ENCODE peak calls at places on chromosome 3, in five cellular contexts. One of them, this sample, is unnamed.

GRCh38 chr3:159941043-159941994 is 47.3 kb upstream of the IL12A start:
- DNase-seq in erythroblast: no peak
- DNase-seq in body of pancreas: no peak
- DNase-seq in HCT116: no peak
- DNase-seq in sigmoid colon: no peak
- DNase-seq in this sample: no peak

GRCh38 chr3:107824822-107825371 is 265.9 kb downstream of the CD47 start:
- DNase-seq in body of pancreas: no peak
- DNase-seq in HCT116: no peak
- DNase-seq in erythroblast: no peak
- DNase-seq in sigmoid colon: no peak
- DNase-seq in this sample: no peak

GRCh38 chr3:49804141-49805041 is 1.3 kb downstream of the INKA1 start:
- DNase-seq in body of pancreas: no peak
- DNase-seq in erythroblast: no peak
- DNase-seq in sigmoid colon: no peak
- DNase-seq in HCT116: no peak
- DNase-seq in this sample: no peak

GRCh38 chr3:188153949-188154757 is at the start of gene LPP:
- DNase-seq in body of pancreas: peak; percentile 78
- DNase-seq in HCT116: no peak
- DNase-seq in sigmoid colon: peak; percentile 92
- DNase-seq in erythroblast: peak; percentile 59
- DNase-seq in this sample: peak; percentile 85

GRCh38 chr3:49006591-49007067 is 562 bp upstream of the WDR6 start:
- DNase-seq in sigmoid colon: peak; percentile 85
- DNase-seq in erythroblast: peak; percentile 71
- DNase-seq in HCT116: no peak
- DNase-seq in body of pancreas: peak; percentile 51
- DNase-seq in this sample: peak; percentile 43

GRCh38 chr3:69985266-69985665 is 14.3 kb upstream of the SAMMSON start:
- DNase-seq in HCT116: no peak
- DNase-seq in body of pancreas: no peak
- DNase-seq in sigmoid colon: no peak
- DNase-seq in erythroblast: no peak
- DNase-seq in this sample: no peak

GRCh38 chr3:188914556-188914955 is 257.2 kb upstream of the TPRG1 start:
- DNase-seq in erythroblast: no peak
- DNase-seq in body of pancreas: peak; percentile 25
- DNase-seq in sigmoid colon: no peak
- DNase-seq in HCT116: no peak
- DNase-seq in this sample: no peak

GRCh38 chr3:63462732-63463131 is 184.6 kb downstream of the SYNPR start:
- DNase-seq in erythroblast: no peak
- DNase-seq in HCT116: no peak
- DNase-seq in sigmoid colon: no peak
- DNase-seq in body of pancreas: no peak
- DNase-seq in this sample: no peak

GRCh38 chr3:10269443-10269842 is 21.2 kb downstream of the TATDN2 start:
- DNase-seq in sigmoid colon: no peak
- DNase-seq in body of pancreas: no peak
- DNase-seq in HCT116: no peak
- DNase-seq in erythroblast: no peak
- DNase-seq in this sample: no peak

GRCh38 chr3:9201278-9201677 is 48.2 kb downstream of the SRGAP3 start:
- DNase-seq in sigmoid colon: no peak
- DNase-seq in HCT116: no peak
- DNase-seq in erythroblast: no peak
- DNase-seq in body of pancreas: no peak
- DNase-seq in this sample: no peak

GRCh38 chr3:29363110-29363509 is 82.2 kb downstream of the RBMS3 start:
- DNase-seq in sigmoid colon: no peak
- DNase-seq in HCT116: no peak
- DNase-seq in erythroblast: no peak
- DNase-seq in body of pancreas: no peak
- DNase-seq in this sample: no peak

GRCh38 chr3:89560546-89560945 is 453.1 kb downstream of the EPHA3 start:
- DNase-seq in erythroblast: no peak
- DNase-seq in sigmoid colon: no peak
- DNase-seq in HCT116: no peak
- DNase-seq in body of pancreas: no peak
- DNase-seq in this sample: no peak

GRCh38 chr3:166177130-166177529 is 339.9 kb upstream of the BCHE start:
- DNase-seq in body of pancreas: no peak
- DNase-seq in erythroblast: no peak
- DNase-seq in sigmoid colon: no peak
- DNase-seq in HCT116: no peak
- DNase-seq in this sample: no peak

GRCh38 chr3:57397175-57398026 is 104.9 kb upstream of the ASB14 start:
- DNase-seq in HCT116: peak; percentile 59
- DNase-seq in sigmoid colon: no peak
- DNase-seq in erythroblast: peak; percentile 34
- DNase-seq in body of pancreas: peak; percentile 63
- DNase-seq in this sample: peak; percentile 54

GRCh38 chr3:192259661-192260060 is 467.7 kb downstream of the FGF12 start:
- DNase-seq in sigmoid colon: no peak
- DNase-seq in body of pancreas: no peak
- DNase-seq in erythroblast: no peak
- DNase-seq in HCT116: no peak
- DNase-seq in this sample: no peak

GRCh38 chr3:36763111-36763849 is 1.1 kb downstream of the DCLK3 start:
- DNase-seq in body of pancreas: no peak
- DNase-seq in sigmoid colon: no peak
- DNase-seq in erythroblast: no peak
- DNase-seq in HCT116: no peak
- DNase-seq in this sample: no peak

GRCh38 chr3:72791132-72791531 is 57.1 kb downstream of the SHQ1 start:
- DNase-seq in HCT116: no peak
- DNase-seq in erythroblast: no peak
- DNase-seq in sigmoid colon: no peak
- DNase-seq in body of pancreas: no peak
- DNase-seq in this sample: no peak

GRCh38 chr3:43872301-43872700 is 181.6 kb downstream of the ABHD5 start:
- DNase-seq in body of pancreas: no peak
- DNase-seq in HCT116: no peak
- DNase-seq in sigmoid colon: no peak
- DNase-seq in erythroblast: no peak
- DNase-seq in this sample: no peak

GRCh38 chr3:133295199-133295901 is 104.5 kb upstream of the BFSP2 start:
- DNase-seq in body of pancreas: no peak
- DNase-seq in HCT116: no peak
- DNase-seq in sigmoid colon: no peak
- DNase-seq in erythroblast: no peak
- DNase-seq in this sample: no peak

GRCh38 chr3:38039101-38039898 is at the start of gene DLEC1:
- DNase-seq in body of pancreas: peak; percentile 59
- DNase-seq in erythroblast: no peak
- DNase-seq in HCT116: no peak
- DNase-seq in sigmoid colon: peak; percentile 83
- DNase-seq in this sample: peak; percentile 89

GRCh38 chr3:179148446-179149238 is 485 bp downstream of the PIK3CA start:
- DNase-seq in erythroblast: peak; percentile 75
- DNase-seq in HCT116: no peak
- DNase-seq in sigmoid colon: peak; percentile 69
- DNase-seq in body of pancreas: peak; percentile 43
- DNase-seq in this sample: peak; percentile 54

GRCh38 chr3:184611606-184612304 is 50.2 kb downstream of the EPHB3 start:
- DNase-seq in sigmoid colon: peak; percentile 69
- DNase-seq in body of pancreas: peak; percentile 13
- DNase-seq in erythroblast: no peak
- DNase-seq in HCT116: no peak
- DNase-seq in this sample: no peak

GRCh38 chr3:72816843-72817485 is 31.3 kb downstream of the SHQ1 start:
- DNase-seq in erythroblast: peak; percentile 18
- DNase-seq in body of pancreas: no peak
- DNase-seq in sigmoid colon: no peak
- DNase-seq in HCT116: no peak
- DNase-seq in this sample: no peak

GRCh38 chr3:81154611-81155143 is 606.8 kb downstream of the GBE1 start:
- DNase-seq in erythroblast: no peak
- DNase-seq in sigmoid colon: no peak
- DNase-seq in body of pancreas: no peak
- DNase-seq in HCT116: no peak
- DNase-seq in this sample: no peak

GRCh38 chr3:24494616-24495333 is at the start of gene THRB:
- DNase-seq in sigmoid colon: peak; percentile 87
- DNase-seq in erythroblast: peak; percentile 47
- DNase-seq in body of pancreas: peak; percentile 82
- DNase-seq in HCT116: peak; percentile 27
- DNase-seq in this sample: peak; percentile 77
- TF ChIP-seq POLR2A in sigmoid colon: peak; percentile 38
- TF ChIP-seq POLR2A in erythroblast: peak; percentile 66
- TF ChIP-seq POLR2A in body of pancreas: peak; percentile 68
- TF ChIP-seq POLR2A in HCT116: no peak
- TF ChIP-seq POLR2A in this sample: peak; percentile 86

DNA sequence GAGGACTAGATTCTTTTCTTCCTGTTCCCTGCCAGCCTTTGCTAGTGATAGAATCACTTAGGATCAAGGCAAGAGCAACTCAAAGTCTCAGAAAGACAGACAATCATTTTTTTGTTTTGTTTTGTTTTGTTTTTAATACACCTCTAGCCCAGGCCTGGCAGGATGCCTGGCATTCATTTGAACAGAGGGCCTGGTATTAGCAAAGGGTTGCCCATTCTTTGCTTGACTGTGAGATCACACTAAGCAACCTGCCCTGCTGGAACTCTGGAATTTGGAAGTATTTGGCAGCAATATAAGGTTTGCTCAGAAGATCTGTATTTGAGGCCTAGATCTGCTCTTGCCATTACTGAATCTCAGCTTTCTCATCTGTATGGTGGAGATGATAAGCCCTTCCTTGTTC is 21.8 kb upstream of the ATP13A5 start:
- DNase-seq in HCT116: no peak
- DNase-seq in sigmoid colon: no peak
- DNase-seq in erythroblast: no peak
- DNase-seq in body of pancreas: peak; percentile 13
- DNase-seq in this sample: no peak
- TF ChIP-seq POLR2A in HCT116: no peak
- TF ChIP-seq POLR2A in sigmoid colon: no peak
- TF ChIP-seq POLR2A in erythroblast: no peak
- TF ChIP-seq POLR2A in body of pancreas: no peak
- TF ChIP-seq POLR2A in this sample: no peak

GRCh38 chr3:71129611-71130515 is 453.7 kb downstream of the FOXP1 start:
- DNase-seq in sigmoid colon: no peak
- DNase-seq in HCT116: no peak
- DNase-seq in body of pancreas: no peak
- DNase-seq in erythroblast: peak; percentile 73
- DNase-seq in this sample: no peak
- TF ChIP-seq POLR2A in sigmoid colon: peak; percentile 19
- TF ChIP-seq POLR2A in HCT116: no peak
- TF ChIP-seq POLR2A in body of pancreas: no peak
- TF ChIP-seq POLR2A in erythroblast: peak; percentile 85
- TF ChIP-seq POLR2A in this sample: peak; percentile 6

GRCh38 chr3:196050597-196050996 is 31.3 kb downstream of the TFRC start:
- DNase-seq in erythroblast: no peak
- DNase-seq in body of pancreas: no peak
- DNase-seq in HCT116: no peak
- DNase-seq in sigmoid colon: no peak
- DNase-seq in this sample: no peak
- TF ChIP-seq POLR2A in erythroblast: no peak
- TF ChIP-seq POLR2A in body of pancreas: no peak
- TF ChIP-seq POLR2A in HCT116: no peak
- TF ChIP-seq POLR2A in sigmoid colon: no peak
- TF ChIP-seq POLR2A in this sample: no peak

GRCh38 chr3:150763122-150763840 is at the start of gene SIAH2:
- DNase-seq in body of pancreas: peak; percentile 94
- DNase-seq in erythroblast: peak; percentile 95
- DNase-seq in sigmoid colon: peak; percentile 96
- DNase-seq in HCT116: peak; percentile 89
- DNase-seq in this sample: peak; percentile 95
- TF ChIP-seq POLR2A in body of pancreas: peak; percentile 96
- TF ChIP-seq POLR2A in erythroblast: peak; percentile 94
- TF ChIP-seq POLR2A in sigmoid colon: no peak
- TF ChIP-seq POLR2A in HCT116: peak; percentile 75
- TF ChIP-seq POLR2A in this sample: peak; percentile 81

GRCh38 chr3:123883656-123884257 is 375 bp downstream of the MYLK start:
- DNase-seq in erythroblast: no peak
- DNase-seq in HCT116: no peak
- DNase-seq in body of pancreas: no peak
- DNase-seq in sigmoid colon: no peak
- DNase-seq in this sample: peak; percentile 16

GRCh38 chr3:123884993-123885392 is 861 bp upstream of the MYLK start:
- DNase-seq in erythroblast: no peak
- DNase-seq in body of pancreas: no peak
- DNase-seq in sigmoid colon: no peak
- DNase-seq in HCT116: no peak
- DNase-seq in this sample: no peak

GRCh38 chr3:123883111-123883510 is 1.0 kb downstream of the MYLK start:
- DNase-seq in erythroblast: no peak
- DNase-seq in sigmoid colon: no peak
- DNase-seq in body of pancreas: no peak
- DNase-seq in HCT116: no peak
- DNase-seq in this sample: peak; percentile 21

GRCh38 chr3:123881771-123882170 is 2.4 kb downstream of the MYLK start:
- DNase-seq in erythroblast: no peak
- DNase-seq in body of pancreas: no peak
- DNase-seq in sigmoid colon: no peak
- DNase-seq in HCT116: no peak
- DNase-seq in this sample: no peak

GRCh38 chr3:123884258-123884831 is at the start of gene MYLK:
- DNase-seq in erythroblast: peak; percentile 38
- DNase-seq in sigmoid colon: peak; percentile 88
- DNase-seq in HCT116: peak; percentile 61
- DNase-seq in body of pancreas: peak; percentile 87
- DNase-seq in this sample: peak; percentile 68
- TF ChIP-seq POLR2A in erythroblast: no peak
- TF ChIP-seq POLR2A in sigmoid colon: no peak
- TF ChIP-seq POLR2A in HCT116: peak; percentile 38
- TF ChIP-seq POLR2A in body of pancreas: no peak
- TF ChIP-seq POLR2A in this sample: no peak

DNA sequence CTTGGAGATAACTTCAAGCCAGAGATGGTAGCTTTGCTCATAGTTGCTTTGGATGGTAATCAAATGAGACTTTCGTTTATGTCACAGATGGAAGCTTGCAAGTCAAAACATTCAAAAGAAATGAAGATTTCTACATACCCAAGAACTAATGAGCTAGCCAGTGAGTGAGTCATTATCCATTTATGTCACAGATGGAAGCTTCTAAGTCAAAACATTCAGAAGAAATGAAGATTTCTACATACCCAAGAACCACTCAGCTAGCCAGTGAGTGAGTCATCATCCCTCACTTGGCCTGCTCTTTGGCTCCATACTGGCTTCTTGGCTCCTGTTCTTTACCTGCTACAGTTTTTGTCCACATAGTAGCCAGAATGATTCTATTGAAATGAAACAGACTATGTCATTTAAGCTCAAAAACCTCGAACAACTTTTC is 559.8 kb upstream of the CBLB start:
- DNase-seq in sigmoid colon: peak; percentile 82
- DNase-seq in body of pancreas: peak; percentile 35
- DNase-seq in HCT116: no peak
- DNase-seq in erythroblast: no peak
- DNase-seq in this sample: peak; percentile 12
- TF ChIP-seq POLR2A in sigmoid colon: no peak
- TF ChIP-seq POLR2A in body of pancreas: no peak
- TF ChIP-seq POLR2A in HCT116: no peak
- TF ChIP-seq POLR2A in erythroblast: no peak
- TF ChIP-seq POLR2A in this sample: no peak

GRCh38 chr3:45966371-45966780 is 23.1 kb downstream of the CXCR6 start:
- DNase-seq in HCT116: no peak
- DNase-seq in body of pancreas: no peak
- DNase-seq in sigmoid colon: no peak
- DNase-seq in erythroblast: no peak
- DNase-seq in this sample: no peak
- TF ChIP-seq POLR2A in HCT116: no peak
- TF ChIP-seq POLR2A in body of pancreas: no peak
- TF ChIP-seq POLR2A in sigmoid colon: no peak
- TF ChIP-seq POLR2A in erythroblast: no peak
- TF ChIP-seq POLR2A in this sample: no peak

This sample was measured in transverse colon.